ENCODE peak calls at places on chromosomes 5 and 9, in nine cellular contexts. G is GM23338, U is cardiac muscle cell, S is adrenal gland, B is transverse colon, F is astrocyte, Q is sigmoid colon, J is H1, E is Peyer's patch. X is an unnamed sample.

GRCh38 chr5:89901983-89902382 is 507.6 kb downstream of the CETN3 start:
- DNase-seq in S (no peak), F (no peak), G (no peak), J (no peak), E (no peak), Q (peak; percentile 87), B (peak; percentile 18), U (no peak), X (peak; percentile 76)

GRCh38 chr9:106648799-106649198 is 214.2 kb upstream of the ZNF462 start:
- DNase-seq in J (no peak), U (no peak), F (no peak), S (no peak), E (no peak), G (peak; percentile 43), B (no peak), Q (no peak), X (no peak)

GRCh38 chr9:4923580-4924544 is 61.2 kb upstream of the JAK2 start:
- DNase-seq in F (no peak), S (no peak), Q (no peak), U (no peak), G (peak; percentile 35), J (no peak), B (no peak), E (no peak), X (no peak)

GRCh38 chr5:121915765-121916164 is 46.0 kb upstream of the SRFBP1 start:
- DNase-seq in S (no peak), G (no peak), B (no peak), E (no peak), Q (no peak), F (no peak), J (no peak), U (no peak), X (no peak)

GRCh38 chr5:851553-851952 is 767 bp upstream of the ZDHHC11 start:
- DNase-seq in E (no peak), Q (peak; percentile 40), G (no peak), S (no peak), F (no peak), J (no peak), U (no peak), B (peak; percentile 3), X (no peak)

GRCh38 chr5:132687995-132688394 is 14.2 kb downstream of the IL4 start:
- DNase-seq in E (no peak), U (no peak), G (no peak), B (no peak), F (no peak), J (no peak), Q (no peak), S (no peak), X (no peak)

GRCh38 chr5:106658150-106658549 is 1012.6 kb downstream of the EFNA5 start:
- DNase-seq in F (no peak), Q (no peak), U (no peak), B (no peak), J (no peak), E (no peak), G (no peak), S (no peak), X (no peak)

GRCh38 chr9:89593776-89594427 is 10.9 kb upstream of the GADD45G start:
- DNase-seq in E (peak; percentile 57), U (peak; percentile 74), G (peak; percentile 92), S (peak; percentile 55), F (no peak), B (peak; percentile 69), Q (no peak), J (peak; percentile 87), X (no peak)

GRCh38 chr5:114360816-114361723 is 800 bp upstream of the KCNN2 start:
- DNase-seq in E (no peak), G (peak; percentile 89), S (peak; percentile 68), J (peak; percentile 86), U (peak; percentile 83), Q (no peak), F (no peak), B (no peak), X (no peak)

GRCh38 chr9:21001581-21001980 is 29.9 kb downstream of the HACD4 start:
- DNase-seq in J (no peak), B (no peak), E (no peak), U (no peak), G (no peak), F (no peak), S (no peak), Q (no peak), X (no peak)

GRCh38 chr9:98231770-98232478 is 23.5 kb downstream of the TBC1D2 start:
- DNase-seq in S (peak; percentile 66), G (no peak), E (no peak), B (no peak), Q (peak; percentile 19), J (no peak), F (peak; percentile 87), U (no peak), X (no peak)

GRCh38 chr9:8268881-8269280 is 469.3 kb upstream of the DMAC1 start:
- DNase-seq in J (no peak), F (no peak), G (no peak), E (no peak), S (no peak), B (no peak), U (no peak), Q (no peak), X (no peak)

GRCh38 chr9:137969008-137969407 is 91.4 kb downstream of the CACNA1B start:
- DNase-seq in Q (peak; percentile 50), F (no peak), J (no peak), G (no peak), U (no peak), S (no peak), E (no peak), B (no peak), X (no peak)

GRCh38 chr9:109206670-109207069 is 39.6 kb upstream of the FRRS1L start:
- DNase-seq in U (no peak), E (no peak), J (no peak), Q (no peak), G (peak; percentile 76), S (no peak), F (no peak), B (no peak), X (no peak)

GRCh38 chr5:141747646-141748229 is 65.7 kb upstream of the ARAP3 start:
- DNase-seq in E (peak; percentile 39), F (no peak), B (no peak), J (no peak), U (no peak), S (no peak), G (no peak), Q (no peak), X (no peak)

GRCh38 chr5:56183507-56183906 is 49.6 kb downstream of the ANKRD55 start:
- DNase-seq in G (no peak), B (no peak), U (no peak), E (no peak), S (no peak), F (peak; percentile 99), J (no peak), Q (no peak), X (no peak)

GRCh38 chr5:134003957-134004625 is 684 bp downstream of the VDAC1 start:
- DNase-seq in S (peak; percentile 65), E (peak; percentile 55), Q (peak; percentile 82), B (peak; percentile 60), G (peak; percentile 61), U (peak; percentile 69), F (peak; percentile 30), J (no peak), X (peak; percentile 86)

GRCh38 chr5:96716007-96716406 is 53.8 kb downstream of the CAST start:
- DNase-seq in U (no peak), E (no peak), G (no peak), Q (no peak), S (no peak), J (no peak), F (no peak), B (no peak), X (no peak)

GRCh38 chr5:179265529-179266290 is 79.6 kb downstream of the ADAMTS2 start:
- DNase-seq in G (peak; percentile 52), F (peak; percentile 97), E (peak; percentile 30), U (peak; percentile 23), Q (peak; percentile 99), B (peak; percentile 82), J (peak; percentile 71), S (peak; percentile 75), X (peak; percentile 99)

GRCh38 chr5:73189816-73190451 is 16.9 kb downstream of the TMEM174 start:
- DNase-seq in G (peak; percentile 48), S (peak; percentile 39), U (no peak), E (no peak), F (peak; percentile 75), B (peak; percentile 40), J (no peak), Q (no peak), X (no peak)
- H3K4me3 ChIP-seq in G (no peak overlapping the region), S (no peak overlapping the region), U (no peak overlapping the region), E (no peak overlapping the region), F (no peak overlapping the region), B (no peak overlapping the region), J (no peak overlapping the region), Q (no peak overlapping the region), X (no peak overlapping the region)

GRCh38 chr5:12704955-12705354 is 800.7 kb upstream of the CTNND2 start:
- DNase-seq in F (no peak), E (no peak), G (peak; percentile 30), J (no peak), U (no peak), S (no peak), Q (no peak), B (no peak), X (no peak)
- TF ChIP-seq CTCF in F (no peak), E (no peak), G (peak; percentile 63), J (peak; percentile 27), U (no peak), S (no peak), Q (no peak), B (no peak), X (no peak)

GRCh38 chr5:164185000-164185399 is 679.6 kb downstream of the MAT2B start:
- DNase-seq in Q (no peak), G (no peak), U (no peak), S (no peak), J (no peak), E (no peak), B (no peak), F (no peak), X (no peak)

GRCh38 chr5:164181604-164182003 is 676.2 kb downstream of the MAT2B start:
- DNase-seq in G (no peak), Q (no peak), S (no peak), U (no peak), F (no peak), B (no peak), J (no peak), E (no peak), X (no peak)

GRCh38 chr5:164187780-164188179 is 682.4 kb downstream of the MAT2B start:
- DNase-seq in B (no peak), J (no peak), U (no peak), G (no peak), Q (no peak), E (no peak), F (peak; percentile 55), S (no peak), X (no peak)

GRCh38 chr5:164186550-164186949 is 681.1 kb downstream of the MAT2B start:
- DNase-seq in F (no peak), S (no peak), B (no peak), Q (no peak), G (no peak), J (no peak), U (no peak), E (no peak), X (no peak)

GRCh38 chr5:164184158-164184557 is 678.7 kb downstream of the MAT2B start:
- DNase-seq in S (no peak), G (peak; percentile 39), B (no peak), Q (no peak), E (no peak), U (peak; percentile 57), F (no peak), J (peak; percentile 45), X (no peak)
- H3K27ac ChIP-seq in S (no peak overlapping the region), G (no peak overlapping the region), B (no peak overlapping the region), Q (no peak overlapping the region), E (no peak overlapping the region), U (no peak overlapping the region), F (no peak overlapping the region), J (peak overlapping the region; percentile 3), X (no peak overlapping the region)

GRCh38 chr5:98921947-98922508 is 6.8 kb downstream of the CHD1 start:
- DNase-seq in E (no peak), U (no peak), B (no peak), J (no peak), F (no peak), G (no peak), Q (no peak), S (no peak), X (no peak)
- H3K4me3 ChIP-seq in E (no peak overlapping the region), U (no peak overlapping the region), B (no peak overlapping the region), J (no peak overlapping the region), F (no peak overlapping the region), G (no peak overlapping the region), Q (no peak overlapping the region), S (no peak overlapping the region), X (no peak overlapping the region)

X was measured in coronary artery.